ENCODE peak calls at places on chromosomes 3 and 15, in nine cellular contexts. H, B, X, V, E, D, G, Q and W are unnamed samples.

GRCh38 chr3:170565495-170565894 is 20.4 kb downstream of the SLC7A14 start:
- DNase-seq in B (no peak), E (no peak), D (no peak), V (no peak), G (no peak), X (no peak), H (no peak), Q (no peak), W (no peak)

GRCh38 chr3:130905551-130905950 is 11.7 kb downstream of the ATP2C1 start:
- DNase-seq in V (no peak), X (no peak), Q (no peak), E (no peak), B (peak), H (no peak), D (peak), G (no peak), W (no peak)

GRCh38 chr3:129119365-129120100 is 2.1 kb downstream of the RAB43 start:
- DNase-seq in H (peak), Q (no peak), G (no peak), V (no peak), D (no peak), E (no peak), B (no peak), X (no peak), W (no peak)

GRCh38 chr3:45670995-45671394 is 18.2 kb upstream of the SACM1L start:
- DNase-seq in Q (no peak), D (no peak), X (no peak), E (no peak), B (no peak), H (no peak), V (no peak), G (no peak), W (no peak)

GRCh38 chr15:29473621-29474105 is 204.0 kb upstream of the NSMCE3 start:
- DNase-seq in H (no peak), G (no peak), X (no peak), D (no peak), Q (no peak), V (no peak), B (no peak), E (no peak), W (no peak)

GRCh38 chr3:156230291-156230900 is 110.0 kb downstream of the KCNAB1 start:
- DNase-seq in X (no peak), G (no peak), B (peak), E (no peak), D (no peak), V (no peak), H (no peak), Q (no peak), W (no peak)

GRCh38 chr15:76333720-76334437 is 2.7 kb upstream of the ISL2 start:
- DNase-seq in D (peak), H (peak), E (peak), V (no peak), Q (no peak), B (peak), G (no peak), X (no peak), W (peak)

GRCh38 chr15:40853241-40853890 is 9.5 kb downstream of the SPINT1 start:
- DNase-seq in H (no peak), E (no peak), V (no peak), X (no peak), D (no peak), B (no peak), Q (no peak), G (no peak), W (no peak)

GRCh38 chr3:36362973-36363372 is 17.3 kb upstream of the STAC start:
- DNase-seq in X (no peak), V (no peak), H (peak), D (peak), B (peak), Q (no peak), E (peak), G (no peak), W (no peak)

GRCh38 chr3:45546636-45547201 is 47.8 kb upstream of the LIMD1 start:
- DNase-seq in H (no peak), Q (peak), B (no peak), E (no peak), X (no peak), G (no peak), D (peak), V (no peak), W (peak)

GRCh38 chr3:11244131-11244677 is 28.0 kb upstream of the ATG7 start:
- DNase-seq in D (peak), H (no peak), B (peak), X (no peak), V (no peak), Q (no peak), G (no peak), E (peak), W (no peak)

GRCh38 chr3:112813723-112814171 is 32.9 kb downstream of the CD200R1L start:
- DNase-seq in X (no peak), V (no peak), Q (no peak), D (no peak), G (no peak), B (no peak), H (no peak), E (no peak), W (no peak)

GRCh38 chr3:127162947-127163645 is 29.8 kb upstream of the PRR23E start:
- DNase-seq in Q (no peak), V (peak), X (no peak), B (no peak), E (no peak), G (no peak), D (no peak), H (no peak), W (peak)

GRCh38 chr3:47512416-47513124 is 942 bp downstream of the ELP6 start:
- DNase-seq in G (no peak), B (peak), V (peak), D (no peak), E (no peak), H (no peak), Q (no peak), X (no peak), W (peak)

GRCh38 chr3:152554980-152555379 is 280.0 kb upstream of the P2RY1 start:
- DNase-seq in B (peak), E (no peak), G (no peak), X (no peak), V (no peak), D (no peak), H (no peak), Q (no peak), W (no peak)

GRCh38 chr3:13540332-13540995 is 8.5 kb upstream of the FBLN2 start:
- DNase-seq in G (no peak), H (no peak), V (no peak), Q (no peak), X (no peak), D (no peak), E (no peak), B (no peak), W (no peak)

GRCh38 chr15:42215854-42216829 is 8.0 kb upstream of the VPS39 start:
- DNase-seq in B (peak), X (no peak), D (no peak), E (no peak), H (no peak), V (no peak), G (no peak), Q (no peak), W (no peak)

GRCh38 chr15:45114076-45114750 is at the start of the genes DUOX2 and DUOXA2:
- DNase-seq in G (no peak), D (no peak), H (no peak), E (no peak), X (no peak), V (peak), Q (no peak), B (no peak), W (no peak)

GRCh38 chr3:155512867-155513261 is 219.4 kb upstream of the STRIT1 start:
- DNase-seq in X (no peak), B (no peak), Q (no peak), D (no peak), V (no peak), E (peak), H (no peak), G (no peak), W (no peak)

GRCh38 chr3:197007296-197007940 is 22.2 kb downstream of the MELTF start:
- DNase-seq in D (no peak), H (no peak), V (no peak), E (peak), Q (no peak), B (no peak), G (no peak), X (no peak), W (no peak)

GRCh38 chr3:188533612-188534357 is 379.8 kb downstream of the LPP start:
- DNase-seq in D (no peak), X (no peak), B (peak), Q (no peak), G (no peak), E (peak), V (no peak), H (no peak), W (no peak)

GRCh38 chr3:188510366-188510765 is 356.4 kb downstream of the LPP start:
- DNase-seq in B (peak), E (peak), X (no peak), G (no peak), H (peak), V (no peak), Q (no peak), D (no peak), W (no peak)

GRCh38 chr3:97829198-97829597 is 7.4 kb downstream of the CRYBG3 start:
- DNase-seq in E (no peak), D (no peak), B (no peak), X (no peak), V (no peak), G (no peak), H (no peak), Q (no peak), W (no peak)

GRCh38 chr15:62711691-62712454 is 330.7 kb upstream of the TPM1 start:
- DNase-seq in Q (no peak), V (no peak), H (no peak), X (no peak), G (no peak), E (no peak), D (no peak), B (peak), W (no peak)

GRCh38 chr3:188769833-188770232 is 401.9 kb upstream of the TPRG1 start:
- DNase-seq in D (no peak), V (no peak), Q (no peak), G (no peak), X (no peak), H (no peak), B (no peak), E (no peak), W (no peak)

GRCh38 chr3:127255516-127255915 is 32.3 kb downstream of the PRR20G start:
- DNase-seq in E (no peak), V (no peak), X (no peak), Q (no peak), G (no peak), H (no peak), B (no peak), D (no peak), W (no peak)

GRCh38 chr3:99134996-99135395 is 233.5 kb upstream of the DCBLD2 start:
- DNase-seq in G (no peak), B (no peak), V (no peak), Q (no peak), X (no peak), D (no peak), E (no peak), H (no peak), W (no peak)

GRCh38 chr3:194485471-194485875 is 1.3 kb downstream of the ATP13A3 start:
- DNase-seq in Q (no peak), G (no peak), D (no peak), H (no peak), E (peak), V (no peak), B (peak), X (no peak), W (no peak)